ENCODE peak calls at places on chromosomes 12 and 14, in four cellular contexts. G is K562, Y is GM12878, T is HepG2. C is an unnamed sample.

GRCh38 chr12:92098594-92099370 is 46.9 kb downstream of the BTG1 start:
- DNase-seq in G (no peak), Y (no peak), T (peak), C (no peak)

GRCh38 chr12:117098361-117099217 is 627 bp downstream of the TESC start:
- DNase-seq in T (no peak), G (peak), Y (no peak), C (peak)

GRCh38 chr12:50547742-50548141 is 43.0 kb downstream of the DIP2B start:
- DNase-seq in T (no peak), Y (no peak), G (no peak), C (no peak)

GRCh38 chr14:89121961-89122675 is 294.9 kb downstream of the FOXN3 start:
- DNase-seq in Y (no peak), G (no peak), T (no peak), C (no peak)

GRCh38 chr12:9372202-9372601 is 164.0 kb upstream of the PZP start:
- DNase-seq in G (no peak), Y (no peak), T (peak), C (no peak)

GRCh38 chr12:91225316-91225715 is 42.7 kb upstream of the DCN start:
- DNase-seq in T (no peak), G (no peak), Y (no peak), C (no peak)

GRCh38 chr12:23093488-23093887 is 468.5 kb downstream of the ETNK1 start:
- DNase-seq in T (no peak), Y (no peak), G (no peak), C (no peak)

GRCh38 chr12:19744760-19745218 is 305.5 kb downstream of the AEBP2 start:
- DNase-seq in G (no peak), Y (no peak), T (no peak), C (no peak)

GRCh38 chr12:50401383-50402155 is 884 bp downstream of the LARP4 start:
- DNase-seq in T (no peak), Y (no peak), G (no peak), C (no peak)

GRCh38 chr14:68623828-68624227 is 169.0 kb downstream of the ZFP36L1 start:
- DNase-seq in Y (no peak), T (no peak), G (no peak), C (no peak)

GRCh38 chr14:24954037-24954696 is 95.8 kb downstream of the STXBP6 start:
- DNase-seq in G (no peak), Y (peak), T (no peak), C (no peak)

GRCh38 chr12:92032101-92032500 is 113.5 kb downstream of the BTG1 start:
- DNase-seq in T (no peak), Y (no peak), G (no peak), C (no peak)

GRCh38 chr12:54684636-54685630 is 36.8 kb upstream of the DCD start:
- DNase-seq in T (no peak), Y (no peak), G (no peak), C (no peak)

GRCh38 chr12:59649203-59649602 is 53.4 kb downstream of the SLC16A7 start:
- DNase-seq in T (peak), G (no peak), Y (no peak), C (no peak)

GRCh38 chr12:59086124-59086523 is 165.8 kb upstream of the LRIG3 start:
- DNase-seq in T (no peak), G (no peak), Y (no peak), C (no peak)

GRCh38 chr12:123057505-123058265 is 77.2 kb downstream of the ARL6IP4 start:
- DNase-seq in Y (no peak), G (no peak), T (no peak), C (no peak)

GRCh38 chr12:71652656-71653055 is 11.0 kb downstream of the ZFC3H1 start:
- DNase-seq in T (no peak), Y (no peak), G (no peak), C (no peak)

GRCh38 chr14:65261946-65262345 is 150.6 kb upstream of the FUT8 start:
- DNase-seq in T (no peak), Y (no peak), G (no peak), C (no peak)

GRCh38 chr12:77685112-77685511 is 145.6 kb upstream of the NAV3 start:
- DNase-seq in G (no peak), T (peak), Y (peak), C (peak)
- TF ChIP-seq FOXK2 in G (no peak), T (no peak), Y (no peak), C (no peak)

GRCh38 chr14:60094306-60094897 is 2.7 kb downstream of the PCNX4 start:
- DNase-seq in T (peak), G (peak), Y (no peak), C (no peak)

GRCh38 chr14:60091550-60092511 is at the start of gene PCNX4:
- DNase-seq in Y (peak), T (peak), G (peak), C (peak)

GRCh38 chr14:60092516-60092915 is 793 bp downstream of the PCNX4 start:
- DNase-seq in T (peak), G (peak), Y (no peak), C (peak)

GRCh38 chr14:60093088-60093487 is 1.4 kb downstream of the PCNX4 start:
- DNase-seq in G (no peak), T (no peak), Y (no peak), C (no peak)

GRCh38 chr14:60093606-60094005 is 1.9 kb downstream of the PCNX4 start:
- DNase-seq in T (no peak), G (no peak), Y (no peak), C (no peak)
- TF ChIP-seq FOXK2 in T (no peak), G (no peak), Y (no peak), C (no peak)

GRCh38 chr12:130427381-130427887 is 89.7 kb downstream of the PIWIL1 start:
- DNase-seq in Y (no peak), G (no peak), T (no peak), C (no peak)

GRCh38 chr12:130429656-130430505 is 92.2 kb downstream of the PIWIL1 start:
- DNase-seq in G (no peak), Y (no peak), T (no peak), C (no peak)

GRCh38 chr12:130425698-130426245 is 88.1 kb downstream of the PIWIL1 start:
- DNase-seq in G (no peak), Y (no peak), T (no peak), C (no peak)

GRCh38 chr12:130424858-130425697 is 87.4 kb downstream of the PIWIL1 start:
- DNase-seq in Y (no peak), T (no peak), G (no peak), C (no peak)

GRCh38 chr12:130428116-130428515 is 90.4 kb downstream of the PIWIL1 start:
- DNase-seq in T (no peak), Y (no peak), G (no peak), C (no peak)
- TF ChIP-seq FOXK2 in T (no peak), Y (no peak), G (no peak), C (no peak)

GRCh38 chr12:42039146-42039545 is 105.5 kb downstream of the GXYLT1 start:
- DNase-seq in G (peak), Y (no peak), T (no peak), C (no peak)
- TF ChIP-seq FOXK2 in G (no peak), Y (no peak), T (no peak), C (no peak)

GRCh38 chr12:3461391-3461790 is 29.6 kb upstream of the PRMT8 start:
- DNase-seq in T (no peak), Y (no peak), G (no peak), C (no peak)

GRCh38 chr12:3454780-3455179 is 36.2 kb upstream of the PRMT8 start:
- DNase-seq in G (no peak), Y (no peak), T (no peak), C (no peak)

GRCh38 chr12:3456809-3457208 is 34.2 kb upstream of the PRMT8 start:
- DNase-seq in Y (no peak), T (peak), G (no peak), C (peak)

GRCh38 chr12:3455312-3455711 is 35.7 kb upstream of the PRMT8 start:
- DNase-seq in Y (no peak), T (no peak), G (no peak), C (no peak)

DNA sequence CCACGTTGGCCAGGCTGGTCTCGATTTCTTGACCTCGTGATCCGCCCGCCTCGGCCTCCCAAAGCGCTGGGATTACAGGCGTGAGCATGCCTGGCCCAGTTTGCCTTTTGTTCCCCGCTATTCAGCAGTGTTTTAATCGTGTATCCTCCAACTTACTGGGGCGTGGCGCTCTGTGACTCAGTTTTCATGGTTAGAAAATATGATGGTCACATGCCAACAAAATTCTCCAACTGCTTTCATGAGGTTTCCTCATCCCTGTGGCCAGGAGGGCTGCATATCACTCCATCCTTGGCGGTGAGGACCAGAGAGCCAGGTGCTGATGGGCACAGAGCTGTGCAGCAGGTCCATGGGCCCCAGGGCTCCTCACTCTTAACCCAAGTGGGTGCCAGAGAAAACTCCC is 33.0 kb upstream of the PRMT8 start:
- DNase-seq in Y (no peak), G (no peak), T (no peak), C (no peak)
- TF ChIP-seq FOXK2 in Y (no peak), G (no peak), T (no peak), C (no peak)

DNA sequence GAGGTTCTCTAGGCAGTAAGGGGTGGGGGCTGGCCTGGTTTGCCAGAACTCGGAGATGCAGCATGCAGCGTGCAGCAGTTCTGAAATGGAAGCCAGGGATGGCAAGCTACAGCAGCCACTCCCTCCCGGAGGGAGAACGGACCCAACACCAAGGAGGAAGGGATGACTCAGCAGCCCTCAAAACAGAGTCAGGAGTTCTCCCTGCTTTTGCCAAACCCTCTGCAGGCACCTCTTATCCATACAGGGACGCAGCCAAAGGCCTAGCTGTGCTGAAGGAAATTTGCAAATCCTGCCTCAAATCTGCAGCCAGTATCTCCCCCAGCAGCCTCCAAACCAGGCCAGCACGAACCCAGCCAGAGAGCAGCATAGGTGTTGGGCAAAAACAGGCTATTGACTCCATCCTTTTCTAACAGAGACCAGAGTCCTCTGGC is 10.2 kb upstream of the SERPINA3 start:
- DNase-seq in T (peak), G (peak), Y (no peak), C (no peak)
- TF ChIP-seq FOXK2 in T (no peak), G (no peak), Y (no peak), C (no peak)

GRCh38 chr12:132393245-132393795 is 63.9 kb upstream of the GALNT9 start:
- DNase-seq in T (peak), Y (no peak), G (peak), C (no peak)
- TF ChIP-seq FOXK2 in T (no peak), Y (no peak), G (no peak), C (no peak)

GRCh38 chr14:40762685-40763084 is 844.0 kb upstream of the LRFN5 start:
- DNase-seq in T (no peak), Y (no peak), G (no peak), C (no peak)
- TF ChIP-seq FOXK2 in T (no peak), Y (no peak), G (no peak), C (no peak)

GRCh38 chr12:12003609-12004008 is 67.1 kb upstream of the BCL2L14 start:
- DNase-seq in G (no peak), Y (no peak), T (no peak), C (no peak)
- TF ChIP-seq FOXK2 in G (no peak), Y (no peak), T (no peak), C (no peak)

C was measured in HEK293T.